ENCODE peak calls at places on chromosomes 1 and 21, in ten cellular contexts. G is Right ventricle myocardium superior; M is aorta; E is astrocyte of the cerebellum; A is HS-27A; Y is NCI-H2081; B is fibroblast of mammary gland; D is EH; P is activated CD4-positive, alpha-beta T cell treated with anti-CD3 and anti-CD28 coated beads, Interleukin-2, amount 10 ng/mL, durations not matched to agents 7 days and 5 days; R is stimulated activated CD8-positive, alpha-beta memory T cell treated with anti-CD3 and anti-CD28 coated beads, Interleukin-12 subunit alpha, Interleukin-12 subunit beta, amount 100 ng/mL, for 4 hours. N is an unnamed sample.

GRCh38 chr21:32611471-32611997 is 643 bp downstream of the CFAP298 start:
- DNase-seq in R (peak; percentile 13), B (peak; percentile 10), Y (peak; percentile 8), E (no peak), A (no peak), G (peak; percentile 54), M (no peak), P (peak; percentile 53), D (peak; percentile 44), N (no peak)

GRCh38 chr1:171128463-171128862 is 37.8 kb downstream of the FMO3 start:
- DNase-seq in B (no peak), R (no peak), G (no peak), M (no peak), Y (no peak), D (no peak), P (no peak), E (no peak), A (no peak), N (no peak)

GRCh38 chr1:205656236-205656635 is 24.1 kb downstream of the SLC45A3 start:
- DNase-seq in P (no peak), Y (no peak), B (peak; percentile 39), R (no peak), A (no peak), M (no peak), G (no peak), D (peak; percentile 66), E (peak; percentile 12), N (no peak)

GRCh38 chr21:45592208-45592619 is 50.0 kb upstream of the SLC19A1 start:
- DNase-seq in G (no peak), M (peak; percentile 34), B (no peak), R (peak; percentile 43), Y (no peak), D (no peak), P (peak; percentile 87), E (no peak), A (no peak), N (no peak)

GRCh38 chr1:10387611-10388386 is 11.1 kb upstream of the PGD start:
- DNase-seq in P (no peak), Y (no peak), E (peak; percentile 28), M (no peak), R (no peak), D (peak; percentile 70), B (peak; percentile 82), G (peak; percentile 71), A (no peak), N (no peak)

GRCh38 chr1:226739696-226740065 is 599 bp upstream of the ITPKB start:
- DNase-seq in A (no peak), D (no peak), Y (no peak), E (no peak), P (no peak), B (no peak), R (no peak), G (no peak), M (no peak), N (no peak)

GRCh38 chr1:23356451-23356850 is 12.4 kb upstream of the HNRNPR start:
- DNase-seq in E (no peak), A (no peak), P (no peak), R (no peak), G (no peak), D (no peak), M (no peak), B (no peak), Y (no peak), N (no peak)

GRCh38 chr1:173863224-173864151 is 4.3 kb downstream of the GAS5 start:
- DNase-seq in G (no peak), P (no peak), Y (no peak), D (no peak), R (no peak), E (no peak), M (no peak), B (no peak), A (no peak), N (no peak)

GRCh38 chr1:15876357-15876756 is 28.9 kb downstream of the SPEN start:
- DNase-seq in A (no peak), D (no peak), P (no peak), E (no peak), Y (no peak), B (no peak), G (no peak), M (no peak), R (no peak), N (no peak)

GRCh38 chr1:210252621-210253041 is 20.0 kb downstream of the SERTAD4 start:
- DNase-seq in B (no peak), G (peak; percentile 67), R (no peak), E (no peak), A (no peak), Y (no peak), D (no peak), M (no peak), P (no peak), N (no peak)

GRCh38 chr1:200231787-200232222 is 178.0 kb downstream of the ZNF281 start:
- DNase-seq in E (no peak), B (peak; percentile 27), M (no peak), R (no peak), A (no peak), Y (no peak), G (no peak), D (peak; percentile 93), P (no peak), N (no peak)

GRCh38 chr1:24795236-24795635 is 50.0 kb downstream of the CLIC4 start:
- DNase-seq in G (no peak), R (no peak), E (no peak), P (no peak), B (no peak), M (no peak), A (no peak), Y (no peak), D (peak; percentile 66), N (no peak)

GRCh38 chr1:21232044-21232443 is 55.3 kb upstream of the EIF4G3 start:
- DNase-seq in A (no peak), P (peak; percentile 44), M (no peak), B (peak; percentile 69), G (no peak), R (no peak), Y (peak; percentile 53), E (no peak), D (peak; percentile 77), N (peak; percentile 30)

GRCh38 chr1:32703479-32704291 is 1.1 kb upstream of the SYNC start:
- DNase-seq in M (peak; percentile 94), E (peak; percentile 99), B (peak; percentile 93), A (peak; percentile 93), Y (no peak), D (peak; percentile 99), G (peak; percentile 68), P (no peak), R (no peak), N (peak; percentile 96)

GRCh38 chr1:152870831-152871730 is 7.0 kb upstream of the SMCP start:
- DNase-seq in E (no peak), M (no peak), R (no peak), P (peak; percentile 15), D (peak; percentile 46), A (no peak), B (peak; percentile 42), G (no peak), Y (peak; percentile 30), N (no peak)

GRCh38 chr1:42730988-42731387 is 9.0 kb downstream of the CLDN19 start:
- DNase-seq in R (peak; percentile 18), B (peak; percentile 14), M (no peak), Y (peak; percentile 27), D (no peak), A (no peak), P (peak; percentile 22), G (no peak), E (no peak), N (no peak)

GRCh38 chr1:184030433-184031126 is 6.9 kb downstream of the COLGALT2 start:
- DNase-seq in D (no peak), P (no peak), Y (no peak), A (no peak), M (no peak), G (no peak), B (no peak), E (no peak), R (no peak), N (no peak)

GRCh38 chr1:227795732-227796131 is 19.7 kb upstream of the PRSS38 start:
- DNase-seq in M (no peak), A (no peak), B (no peak), Y (no peak), P (no peak), E (no peak), D (no peak), R (no peak), G (no peak), N (no peak)

GRCh38 chr1:230268371-230269170 is 157.6 kb downstream of the PGBD5 start:
- DNase-seq in E (peak; percentile 66), A (peak; percentile 8), B (peak; percentile 77), P (peak; percentile 11), R (no peak), G (peak; percentile 24), M (peak; percentile 68), Y (peak; percentile 71), D (peak; percentile 75), N (no peak)

GRCh38 chr1:162854245-162854860 is 6.6 kb downstream of the CCDC190 start:
- DNase-seq in Y (peak; percentile 77), P (peak; percentile 65), G (peak; percentile 50), R (no peak), A (peak; percentile 66), M (peak; percentile 82), D (peak; percentile 78), E (peak; percentile 79), B (peak; percentile 87), N (peak; percentile 12)

GRCh38 chr1:115783311-115783710 is 14.8 kb upstream of the CASQ2 start:
- DNase-seq in P (no peak), R (no peak), E (no peak), G (no peak), A (no peak), M (no peak), B (no peak), D (no peak), Y (no peak), N (no peak)

GRCh38 chr21:16605588-16605987 is 875.8 kb downstream of the USP25 start:
- DNase-seq in B (peak; percentile 15), M (no peak), P (no peak), R (no peak), D (no peak), E (no peak), G (no peak), Y (no peak), A (no peak), N (no peak)

GRCh38 chr1:245332513-245332912 is 177.7 kb downstream of the KIF26B start:
- DNase-seq in G (no peak), E (no peak), Y (no peak), P (no peak), B (no peak), R (peak; percentile 3), D (no peak), A (no peak), M (no peak), N (no peak)

GRCh38 chr1:195097316-195097715 is 1510.9 kb downstream of the KCNT2 start:
- DNase-seq in M (peak; percentile 14), A (no peak), R (no peak), E (no peak), G (no peak), Y (no peak), B (no peak), P (no peak), D (no peak), N (no peak)

GRCh38 chr1:10213186-10213585 is 2.8 kb downstream of the KIF1B start:
- DNase-seq in P (no peak), R (no peak), E (no peak), G (no peak), B (no peak), Y (no peak), M (no peak), D (no peak), A (no peak), N (no peak)

GRCh38 chr1:153515504-153516394 is 20.0 kb downstream of the S100A6 start:
- DNase-seq in M (no peak), D (no peak), A (no peak), B (no peak), Y (no peak), E (no peak), G (no peak), R (no peak), P (no peak), N (no peak)